ENCODE peak calls at places on chromosomes 3 and 15, in six cellular contexts. One of them, this sample, is unnamed.

GRCh38 chr15:89673162-89673506 is 6.0 kb downstream of the PLIN1 start:
- DNase-seq in ascending aorta: no peak
- DNase-seq in WTC11: peak
- DNase-seq in activated CD8-positive, alpha-beta T cell treated with anti-CD3 and anti-CD28 coated beads for 36 hours: peak
- DNase-seq in GM10248: peak
- DNase-seq in fibroblast of the aortic adventitia: no peak
- DNase-seq in this sample: peak

GRCh38 chr3:17140670-17141505 is 256.1 kb downstream of the PLCL2 start:
- DNase-seq in fibroblast of the aortic adventitia: peak
- DNase-seq in WTC11: peak
- DNase-seq in ascending aorta: peak
- DNase-seq in activated CD8-positive, alpha-beta T cell treated with anti-CD3 and anti-CD28 coated beads for 36 hours: no peak
- DNase-seq in GM10248: no peak
- DNase-seq in this sample: no peak

GRCh38 chr3:23882487-23882918 is 34.3 kb downstream of the NKIRAS1 start:
- DNase-seq in fibroblast of the aortic adventitia: no peak
- DNase-seq in ascending aorta: no peak
- DNase-seq in GM10248: no peak
- DNase-seq in activated CD8-positive, alpha-beta T cell treated with anti-CD3 and anti-CD28 coated beads for 36 hours: no peak
- DNase-seq in WTC11: no peak
- DNase-seq in this sample: no peak

GRCh38 chr3:183828538-183828870 is 3.1 kb upstream of the MAP6D1 start:
- DNase-seq in activated CD8-positive, alpha-beta T cell treated with anti-CD3 and anti-CD28 coated beads for 36 hours: no peak
- DNase-seq in fibroblast of the aortic adventitia: no peak
- DNase-seq in WTC11: no peak
- DNase-seq in GM10248: no peak
- DNase-seq in ascending aorta: no peak
- DNase-seq in this sample: no peak

GRCh38 chr15:94174399-94174802 is 57.0 kb upstream of the MCTP2 start:
- DNase-seq in WTC11: no peak
- DNase-seq in fibroblast of the aortic adventitia: no peak
- DNase-seq in activated CD8-positive, alpha-beta T cell treated with anti-CD3 and anti-CD28 coated beads for 36 hours: peak
- DNase-seq in ascending aorta: no peak
- DNase-seq in GM10248: peak
- DNase-seq in this sample: no peak

GRCh38 chr3:61158152-61158551 is 93.1 kb downstream of the FHIT start:
- DNase-seq in ascending aorta: no peak
- DNase-seq in activated CD8-positive, alpha-beta T cell treated with anti-CD3 and anti-CD28 coated beads for 36 hours: no peak
- DNase-seq in fibroblast of the aortic adventitia: no peak
- DNase-seq in WTC11: no peak
- DNase-seq in GM10248: no peak
- DNase-seq in this sample: no peak

GRCh38 chr3:100591411-100591810 is 18.0 kb upstream of the ADGRG7 start:
- DNase-seq in WTC11: no peak
- DNase-seq in GM10248: no peak
- DNase-seq in ascending aorta: no peak
- DNase-seq in activated CD8-positive, alpha-beta T cell treated with anti-CD3 and anti-CD28 coated beads for 36 hours: no peak
- DNase-seq in fibroblast of the aortic adventitia: no peak
- DNase-seq in this sample: no peak

GRCh38 chr3:97817965-97818364 is 3.8 kb upstream of the CRYBG3 start:
- DNase-seq in fibroblast of the aortic adventitia: no peak
- DNase-seq in ascending aorta: no peak
- DNase-seq in activated CD8-positive, alpha-beta T cell treated with anti-CD3 and anti-CD28 coated beads for 36 hours: no peak
- DNase-seq in WTC11: no peak
- DNase-seq in GM10248: no peak
- DNase-seq in this sample: peak

GRCh38 chr3:15180042-15180611 is 25.9 kb upstream of the CAPN7 start:
- DNase-seq in WTC11: no peak
- DNase-seq in GM10248: peak
- DNase-seq in activated CD8-positive, alpha-beta T cell treated with anti-CD3 and anti-CD28 coated beads for 36 hours: no peak
- DNase-seq in ascending aorta: no peak
- DNase-seq in fibroblast of the aortic adventitia: no peak
- DNase-seq in this sample: no peak

GRCh38 chr3:123559040-123559861 is 25.6 kb downstream of the HACD2 start:
- DNase-seq in activated CD8-positive, alpha-beta T cell treated with anti-CD3 and anti-CD28 coated beads for 36 hours: peak
- DNase-seq in GM10248: peak
- DNase-seq in WTC11: no peak
- DNase-seq in fibroblast of the aortic adventitia: peak
- DNase-seq in ascending aorta: no peak
- DNase-seq in this sample: peak

GRCh38 chr3:115977866-115978265 is 354.6 kb downstream of the GAP43 start:
- DNase-seq in ascending aorta: no peak
- DNase-seq in GM10248: no peak
- DNase-seq in fibroblast of the aortic adventitia: no peak
- DNase-seq in activated CD8-positive, alpha-beta T cell treated with anti-CD3 and anti-CD28 coated beads for 36 hours: no peak
- DNase-seq in WTC11: peak
- DNase-seq in this sample: no peak
- TF ChIP-seq CTCF in ascending aorta: no peak
- TF ChIP-seq CTCF in GM10248: no peak
- TF ChIP-seq CTCF in fibroblast of the aortic adventitia: peak
- TF ChIP-seq CTCF in activated CD8-positive, alpha-beta T cell treated with anti-CD3 and anti-CD28 coated beads for 36 hours: no peak
- TF ChIP-seq CTCF in WTC11: no peak
- TF ChIP-seq CTCF in this sample: peak

GRCh38 chr3:49689046-49689886 is at the start of the genes MST1 and RNF123:
- DNase-seq in GM10248: peak
- DNase-seq in activated CD8-positive, alpha-beta T cell treated with anti-CD3 and anti-CD28 coated beads for 36 hours: peak
- DNase-seq in WTC11: peak
- DNase-seq in fibroblast of the aortic adventitia: peak
- DNase-seq in ascending aorta: no peak
- DNase-seq in this sample: peak
- TF ChIP-seq CTCF in GM10248: peak
- TF ChIP-seq CTCF in activated CD8-positive, alpha-beta T cell treated with anti-CD3 and anti-CD28 coated beads for 36 hours: peak
- TF ChIP-seq CTCF in WTC11: no peak
- TF ChIP-seq CTCF in fibroblast of the aortic adventitia: peak
- TF ChIP-seq CTCF in ascending aorta: peak
- TF ChIP-seq CTCF in this sample: peak

DNA sequence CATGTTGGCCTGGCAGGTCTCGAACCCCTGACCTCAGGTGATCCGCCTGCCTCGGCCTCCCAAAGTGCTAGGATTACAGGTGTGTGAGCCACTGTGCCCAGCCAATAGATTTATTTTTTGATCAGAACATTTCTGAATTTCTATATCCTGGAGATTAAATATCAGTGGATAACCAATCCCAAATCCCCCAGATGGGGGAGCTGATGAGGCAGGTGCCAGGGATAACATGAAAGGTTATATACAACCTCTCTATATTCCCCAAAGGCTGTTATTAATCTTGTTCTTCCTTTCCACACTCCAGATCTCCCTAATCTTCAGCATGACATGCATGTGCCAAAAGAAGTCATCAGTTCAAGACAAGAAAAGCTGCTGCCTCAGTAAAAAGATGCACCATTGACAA is 112.3 kb downstream of the WDR76 start:
- DNase-seq in fibroblast of the aortic adventitia: peak
- DNase-seq in ascending aorta: no peak
- DNase-seq in GM10248: peak
- DNase-seq in activated CD8-positive, alpha-beta T cell treated with anti-CD3 and anti-CD28 coated beads for 36 hours: peak
- DNase-seq in WTC11: no peak
- DNase-seq in this sample: peak
- TF ChIP-seq CTCF in fibroblast of the aortic adventitia: peak
- TF ChIP-seq CTCF in ascending aorta: no peak
- TF ChIP-seq CTCF in GM10248: peak
- TF ChIP-seq CTCF in activated CD8-positive, alpha-beta T cell treated with anti-CD3 and anti-CD28 coated beads for 36 hours: peak
- TF ChIP-seq CTCF in WTC11: peak
- TF ChIP-seq CTCF in this sample: peak

DNA sequence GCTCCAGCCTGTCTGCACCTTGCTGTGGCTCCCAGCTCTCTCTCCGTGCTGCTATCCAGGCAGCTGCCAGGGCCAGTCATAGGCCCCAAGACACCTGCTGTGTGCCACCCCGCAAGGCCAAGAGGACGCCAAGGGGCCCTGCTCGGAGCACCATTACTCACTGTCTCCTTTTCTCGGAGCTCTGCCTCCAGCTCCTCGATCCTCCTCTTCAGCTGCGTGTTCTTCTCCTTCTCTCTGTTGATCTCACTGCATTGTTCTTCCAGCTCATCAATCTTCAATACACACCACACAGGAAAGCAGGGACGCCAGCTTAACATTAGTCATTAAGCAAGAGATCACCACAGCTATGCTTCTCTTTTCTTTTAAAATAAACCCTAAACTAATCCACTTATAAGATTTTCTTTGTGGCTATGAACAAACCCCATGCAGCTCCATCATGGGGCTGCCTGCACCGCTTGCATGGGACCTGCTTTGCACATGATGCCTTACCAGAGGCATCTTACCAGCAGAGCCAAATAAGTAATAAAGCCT is 42.6 kb downstream of the WHAMM start:
- DNase-seq in activated CD8-positive, alpha-beta T cell treated with anti-CD3 and anti-CD28 coated beads for 36 hours: no peak
- DNase-seq in ascending aorta: no peak
- DNase-seq in fibroblast of the aortic adventitia: peak
- DNase-seq in WTC11: no peak
- DNase-seq in GM10248: no peak
- DNase-seq in this sample: no peak
- TF ChIP-seq CTCF in activated CD8-positive, alpha-beta T cell treated with anti-CD3 and anti-CD28 coated beads for 36 hours: no peak
- TF ChIP-seq CTCF in ascending aorta: no peak
- TF ChIP-seq CTCF in fibroblast of the aortic adventitia: no peak
- TF ChIP-seq CTCF in WTC11: no peak
- TF ChIP-seq CTCF in GM10248: no peak
- TF ChIP-seq CTCF in this sample: no peak

DNA sequence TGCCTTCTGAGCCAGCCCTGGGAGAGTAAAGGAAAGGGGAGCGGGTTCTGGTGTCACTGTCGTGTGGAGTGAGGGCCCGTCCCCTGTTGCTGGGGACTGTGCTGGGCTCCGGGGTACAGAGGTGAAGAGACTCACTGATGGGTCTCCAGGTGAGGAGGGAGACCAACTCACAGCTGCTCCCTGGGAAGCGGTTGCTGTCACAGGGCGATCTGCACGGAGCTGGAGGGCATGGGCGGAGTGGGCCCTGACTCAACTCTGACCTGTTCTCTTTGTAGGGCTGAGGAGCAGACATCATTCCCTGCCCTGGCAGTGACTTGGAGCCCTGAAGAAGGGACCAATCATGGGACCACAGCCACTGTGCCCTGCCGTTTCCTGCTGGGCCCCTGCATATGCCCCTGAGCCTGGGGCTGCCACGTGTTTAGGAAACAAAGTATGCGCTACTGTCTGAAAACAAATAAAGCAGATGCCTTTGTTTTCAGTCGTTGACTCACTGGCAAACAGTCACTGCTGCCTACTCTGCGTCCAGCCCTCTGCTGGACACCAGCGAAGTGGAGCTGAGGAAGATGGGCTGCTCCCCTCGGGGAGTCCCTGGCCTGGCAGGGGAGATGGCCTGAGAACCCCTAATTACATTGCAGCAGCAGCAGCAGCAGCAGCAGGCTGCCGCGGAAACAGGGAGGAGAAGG is 22.9 kb upstream of the PLXNA1 start:
- DNase-seq in WTC11: no peak
- DNase-seq in fibroblast of the aortic adventitia: peak
- DNase-seq in ascending aorta: no peak
- DNase-seq in GM10248: no peak
- DNase-seq in activated CD8-positive, alpha-beta T cell treated with anti-CD3 and anti-CD28 coated beads for 36 hours: no peak
- DNase-seq in this sample: peak
- TF ChIP-seq CTCF in WTC11: no peak
- TF ChIP-seq CTCF in fibroblast of the aortic adventitia: peak
- TF ChIP-seq CTCF in ascending aorta: no peak
- TF ChIP-seq CTCF in GM10248: no peak
- TF ChIP-seq CTCF in activated CD8-positive, alpha-beta T cell treated with anti-CD3 and anti-CD28 coated beads for 36 hours: no peak
- TF ChIP-seq CTCF in this sample: peak

GRCh38 chr15:33160054-33160453 is 34.5 kb downstream of the FMN1 start:
- DNase-seq in WTC11: no peak
- DNase-seq in fibroblast of the aortic adventitia: no peak
- DNase-seq in ascending aorta: no peak
- DNase-seq in GM10248: no peak
- DNase-seq in activated CD8-positive, alpha-beta T cell treated with anti-CD3 and anti-CD28 coated beads for 36 hours: no peak
- DNase-seq in this sample: peak
- TF ChIP-seq CTCF in WTC11: no peak
- TF ChIP-seq CTCF in fibroblast of the aortic adventitia: no peak
- TF ChIP-seq CTCF in ascending aorta: no peak
- TF ChIP-seq CTCF in GM10248: no peak
- TF ChIP-seq CTCF in activated CD8-positive, alpha-beta T cell treated with anti-CD3 and anti-CD28 coated beads for 36 hours: no peak
- TF ChIP-seq CTCF in this sample: peak

GRCh38 chr3:53231532-53232511 is 24.0 kb downstream of the TKT start:
- DNase-seq in GM10248: no peak
- DNase-seq in ascending aorta: no peak
- DNase-seq in WTC11: no peak
- DNase-seq in activated CD8-positive, alpha-beta T cell treated with anti-CD3 and anti-CD28 coated beads for 36 hours: no peak
- DNase-seq in fibroblast of the aortic adventitia: no peak
- DNase-seq in this sample: no peak
- TF ChIP-seq CTCF in GM10248: no peak
- TF ChIP-seq CTCF in ascending aorta: no peak
- TF ChIP-seq CTCF in WTC11: no peak
- TF ChIP-seq CTCF in activated CD8-positive, alpha-beta T cell treated with anti-CD3 and anti-CD28 coated beads for 36 hours: no peak
- TF ChIP-seq CTCF in fibroblast of the aortic adventitia: peak
- TF ChIP-seq CTCF in this sample: no peak

This sample was measured in BE2C.